ENCODE peak calls at places on chromosomes 1 and 21, in eight cellular contexts. L, K, X, N, E, A, I and R are unnamed samples.

GRCh38 chr1:17676387-17677060 is 78.6 kb upstream of the ACTL8 start:
- DNase-seq in L (no peak), K (no peak), X (no peak), N (no peak), E (no peak), A (no peak), I (no peak), R (no peak)

GRCh38 chr1:110336300-110337039 is 2.7 kb upstream of the RBM15 start:
- DNase-seq in L (no peak), K (no peak), X (no peak), N (peak), E (peak), A (no peak), I (peak), R (no peak)

GRCh38 chr1:28503117-28503516 is 2.7 kb upstream of the RCC1 start:
- DNase-seq in L (no peak), K (no peak), X (no peak), N (no peak), E (no peak), A (no peak), I (no peak), R (no peak)

GRCh38 chr1:155932487-155932886 is 1.7 kb downstream of the KHDC4 start:
- DNase-seq in L (no peak), K (no peak), X (no peak), N (no peak), E (no peak), A (no peak), I (no peak), R (no peak)

GRCh38 chr1:156591181-156591431 is 470 bp upstream of the NAXE start:
- DNase-seq in L (no peak), K (no peak), X (no peak), N (no peak), E (no peak), A (no peak), I (no peak), R (no peak)

GRCh38 chr1:221839794-221840395 is 98.0 kb upstream of the DUSP10 start:
- DNase-seq in L (peak), K (no peak), X (no peak), N (no peak), E (no peak), A (peak), I (peak), R (peak)

GRCh38 chr1:189752461-189752860 is 725.2 kb downstream of the BRINP3 start:
- DNase-seq in L (no peak), K (no peak), X (no peak), N (no peak), E (no peak), A (no peak), I (peak), R (no peak)

GRCh38 chr1:187091666-187092065 is 262.9 kb downstream of the PLA2G4A start:
- DNase-seq in L (no peak), K (no peak), X (no peak), N (no peak), E (no peak), A (no peak), I (no peak), R (no peak)

GRCh38 chr1:155160128-155160527 is 13.0 kb downstream of the KRTCAP2 start:
- DNase-seq in L (no peak), K (peak), X (no peak), N (no peak), E (no peak), A (no peak), I (no peak), R (no peak)

GRCh38 chr1:25556791-25557476 is 13.5 kb downstream of the LDLRAP1 start:
- DNase-seq in L (no peak), K (no peak), X (no peak), N (no peak), E (no peak), A (no peak), I (peak), R (no peak)

GRCh38 chr1:115559987-115560386 is 81.8 kb upstream of the VANGL1 start:
- DNase-seq in L (no peak), K (no peak), X (no peak), N (no peak), E (peak), A (no peak), I (no peak), R (no peak)

GRCh38 chr1:64403331-64403730 is 66.6 kb upstream of the CACHD1 start:
- DNase-seq in L (no peak), K (no peak), X (no peak), N (no peak), E (no peak), A (no peak), I (no peak), R (no peak)

GRCh38 chr1:35929730-35930592 is 944 bp upstream of the AGO3 start:
- DNase-seq in L (peak), K (peak), X (no peak), N (peak), E (peak), A (peak), I (peak), R (no peak)

GRCh38 chr1:99685516-99686180 is 39.7 kb downstream of the PALMD start:
- DNase-seq in L (no peak), K (peak), X (peak), N (peak), E (peak), A (peak), I (peak), R (peak)

GRCh38 chr1:241269116-241269515 is 87.9 kb downstream of the RGS7 start:
- DNase-seq in L (no peak), K (peak), X (no peak), N (no peak), E (no peak), A (no peak), I (no peak), R (no peak)

GRCh38 chr1:7045897-7046296 is 260.6 kb downstream of the CAMTA1 start:
- DNase-seq in L (no peak), K (no peak), X (no peak), N (no peak), E (no peak), A (no peak), I (no peak), R (no peak)

GRCh38 chr21:38140192-38140905 is 116.4 kb upstream of the KCNJ15 start:
- DNase-seq in L (no peak), K (no peak), X (no peak), N (no peak), E (no peak), A (no peak), I (peak), R (no peak)

GRCh38 chr1:110262846-110263631 is 52.9 kb downstream of the KCNC4 start:
- DNase-seq in L (no peak), K (no peak), X (no peak), N (no peak), E (no peak), A (no peak), I (no peak), R (no peak)

GRCh38 chr1:33017175-33017574 is 19.5 kb downstream of the AK2 start:
- DNase-seq in L (no peak), K (no peak), X (no peak), N (no peak), E (no peak), A (no peak), I (no peak), R (no peak)

GRCh38 chr1:234535763-234536515 is 57.0 kb upstream of the TARBP1 start:
- DNase-seq in L (no peak), K (no peak), X (no peak), N (peak), E (no peak), A (peak), I (peak), R (no peak)

GRCh38 chr1:67460648-67461500 is 30.7 kb upstream of the SERBP1 start:
- DNase-seq in L (no peak), K (no peak), X (no peak), N (peak), E (peak), A (peak), I (peak), R (no peak)

GRCh38 chr1:180530501-180530900 is 28.1 kb upstream of the ACBD6 start:
- DNase-seq in L (no peak), K (no peak), X (no peak), N (no peak), E (no peak), A (no peak), I (peak), R (no peak)

GRCh38 chr1:87968259-87968955 is 639.7 kb downstream of the LMO4 start:
- DNase-seq in L (no peak), K (peak), X (no peak), N (peak), E (no peak), A (peak), I (peak), R (no peak)

GRCh38 chr1:19372602-19373001 is 60.5 kb downstream of the SLC66A1 start:
- DNase-seq in L (no peak), K (no peak), X (no peak), N (no peak), E (no peak), A (no peak), I (no peak), R (no peak)